ENCODE peak calls at places on chromosomes 2 and 18, in five cellular contexts. C, V, R, D and K are unnamed samples.

GRCh38 chr18:58097127-58097906 is 53.3 kb downstream of the NEDD4L start:
- DNase-seq in R (no peak), C (no peak), D (no peak), V (no peak), K (no peak)

GRCh38 chr18:13393338-13393737 is 174.8 kb downstream of the LDLRAD4 start:
- DNase-seq in V (no peak), C (no peak), D (no peak), R (no peak), K (no peak)

GRCh38 chr18:79248495-79249078 is 147.1 kb upstream of the NFATC1 start:
- DNase-seq in R (no peak), V (no peak), D (no peak), C (no peak), K (no peak)

GRCh38 chr18:29078272-29078671 is 901.3 kb upstream of the CDH2 start:
- DNase-seq in D (no peak), C (no peak), V (no peak), R (no peak), K (no peak)

GRCh38 chr2:57429821-57430220 is 616.8 kb upstream of the VRK2 start:
- DNase-seq in R (no peak), D (no peak), C (no peak), V (no peak), K (no peak)

GRCh38 chr2:75375646-75376582 is 176.6 kb upstream of the TACR1 start:
- DNase-seq in D (no peak), C (no peak), R (no peak), V (no peak), K (no peak)

GRCh38 chr2:71498261-71498701 is 44.9 kb downstream of the DYSF start:
- DNase-seq in D (peak), V (no peak), R (no peak), C (no peak), K (no peak)

GRCh38 chr2:229695971-229696370 is 18.4 kb downstream of the DNER start:
- DNase-seq in R (no peak), D (no peak), V (no peak), C (no peak), K (no peak)

GRCh38 chr2:377414-377813 is 89.5 kb upstream of the ALKAL2 start:
- DNase-seq in V (no peak), C (no peak), D (no peak), R (no peak), K (no peak)

GRCh38 chr2:79855264-79856006 is 342.6 kb downstream of the CTNNA2 start:
- DNase-seq in R (no peak), D (no peak), C (no peak), V (no peak), K (no peak)

GRCh38 chr18:62523631-62524442 is 1.0 kb downstream of the ZCCHC2 start:
- DNase-seq in C (peak), D (no peak), V (peak), R (no peak), K (no peak)

GRCh38 chr2:52402128-52402527 is 1365.5 kb upstream of the CHAC2 start:
- DNase-seq in V (no peak), R (no peak), D (no peak), C (no peak), K (no peak)

GRCh38 chr18:58867281-58867961 is 2.7 kb downstream of the ZNF532 start:
- DNase-seq in D (no peak), V (no peak), R (no peak), C (no peak), K (no peak)